ENCODE peak calls at places on chromosomes 13 and 19, in four cellular contexts. Z is AG09309, E is choroid plexus epithelial cell, A is BJ. I is an unnamed sample.

GRCh38 chr13:46961719-46962118 is 64.9 kb upstream of the HTR2A start:
- DNase-seq in Z (peak; percentile 74), E (peak; percentile 89), A (peak; percentile 41), I (peak; percentile 54)

GRCh38 chr19:31504221-31504620 is 155.0 kb upstream of the TSHZ3 start:
- DNase-seq in Z (no peak), E (no peak), A (no peak), I (no peak)

GRCh38 chr19:6890421-6890913 is 3.1 kb downstream of the ADGRE1 start:
- DNase-seq in Z (no peak), E (no peak), A (no peak), I (no peak)

GRCh38 chr19:8641908-8642547 is 11.6 kb downstream of the NFILZ start:
- DNase-seq in Z (no peak), E (peak; percentile 90), A (no peak), I (no peak)

GRCh38 chr13:47484564-47484963 is 516.5 kb downstream of the SUCLA2 start:
- DNase-seq in Z (peak; percentile 49), E (peak; percentile 83), A (no peak), I (peak; percentile 17)

GRCh38 chr13:114101831-114102520 is 30.4 kb downstream of the RASA3 start:
- DNase-seq in Z (no peak), E (no peak), A (no peak), I (no peak)

GRCh38 chr13:113497217-113497616 is 6.7 kb upstream of the DCUN1D2 start:
- DNase-seq in Z (no peak), E (peak; percentile 37), A (no peak), I (no peak)

GRCh38 chr13:113917523-113918371 is 53.9 kb upstream of the GAS6 start:
- DNase-seq in Z (no peak), E (no peak), A (no peak), I (no peak)

DNA sequence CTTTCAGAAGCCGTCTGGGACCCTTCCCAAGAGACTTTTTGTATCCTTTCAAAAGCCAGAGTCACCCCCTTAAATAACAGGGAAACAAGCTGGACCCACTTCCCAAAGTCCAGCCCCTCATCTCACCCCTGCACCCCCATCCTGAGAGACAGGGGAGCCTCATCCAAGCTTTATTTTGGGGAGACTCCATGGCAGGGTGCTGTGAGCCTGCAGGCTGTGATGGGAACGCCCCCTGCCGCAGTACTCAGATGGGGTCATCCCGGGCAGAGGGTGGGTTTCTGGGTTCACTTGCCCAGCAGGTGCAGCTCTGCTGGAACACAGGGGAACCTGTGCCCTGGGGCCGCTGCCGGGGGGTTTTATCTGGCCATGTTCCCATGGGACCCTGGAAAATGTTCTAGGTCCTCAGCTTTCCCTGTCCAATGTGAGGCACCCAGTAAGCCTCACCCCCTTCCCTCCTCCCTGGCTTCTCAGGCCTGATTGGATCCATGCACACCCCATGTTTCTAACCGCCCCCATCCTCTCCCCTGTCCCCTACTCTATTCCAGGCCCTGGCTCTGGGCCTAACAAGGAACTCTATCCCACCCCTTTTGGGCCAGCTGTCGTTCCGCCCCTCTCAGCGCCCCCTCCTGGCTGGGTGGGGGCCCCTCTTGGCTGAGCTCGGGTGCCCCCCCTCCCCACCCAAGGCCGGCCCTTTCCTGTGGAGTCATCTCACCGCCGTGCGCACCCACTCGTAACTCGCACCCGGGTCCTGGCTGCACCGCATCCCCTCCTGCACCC is 1.0 kb downstream of the HIF3A start:
- DNase-seq in Z (no peak), E (peak; percentile 82), A (no peak), I (no peak)
- TF ChIP-seq CTCF in Z (peak; percentile 2), E (peak; percentile 47), A (peak; percentile 6), I (no peak)

GRCh38 chr19:3100331-3100730 is 6.2 kb downstream of the GNA11 start:
- DNase-seq in Z (no peak), E (no peak), A (no peak), I (no peak)
- TF ChIP-seq CTCF in Z (no peak), E (no peak), A (no peak), I (no peak)

GRCh38 chr19:57106646-57107235 is 13.0 kb upstream of the USP29 start:
- DNase-seq in Z (no peak), E (no peak), A (no peak), I (no peak)
- TF ChIP-seq CTCF in Z (no peak), E (no peak), A (no peak), I (no peak)

GRCh38 chr13:26873174-26873698 is 112.7 kb upstream of the GPR12 start:
- DNase-seq in Z (no peak), E (no peak), A (no peak), I (no peak)
- TF ChIP-seq CTCF in Z (no peak), E (no peak), A (no peak), I (no peak)

GRCh38 chr13:20033486-20033885 is 75.0 kb downstream of the ZMYM2 start:
- DNase-seq in Z (no peak), E (no peak), A (no peak), I (no peak)

GRCh38 chr13:20037908-20038307 is 79.4 kb downstream of the ZMYM2 start:
- DNase-seq in Z (no peak), E (no peak), A (no peak), I (no peak)

GRCh38 chr13:20035130-20035529 is 76.6 kb downstream of the ZMYM2 start:
- DNase-seq in Z (no peak), E (peak; percentile 26), A (no peak), I (no peak)
- TF ChIP-seq CTCF in Z (no peak), E (no peak), A (no peak), I (peak; percentile 10)

GRCh38 chr13:109745702-109746101 is 40.7 kb downstream of the IRS2 start:
- DNase-seq in Z (no peak), E (no peak), A (no peak), I (no peak)

GRCh38 chr13:109741966-109742365 is 44.4 kb downstream of the IRS2 start:
- DNase-seq in Z (no peak), E (no peak), A (no peak), I (no peak)

GRCh38 chr13:109745060-109745459 is 41.3 kb downstream of the IRS2 start:
- DNase-seq in Z (no peak), E (no peak), A (no peak), I (no peak)

GRCh38 chr13:109744512-109745051 is 41.8 kb downstream of the IRS2 start:
- DNase-seq in Z (no peak), E (peak; percentile 97), A (no peak), I (no peak)

GRCh38 chr13:109743706-109744453 is 42.5 kb downstream of the IRS2 start:
- DNase-seq in Z (no peak), E (peak; percentile 89), A (peak; percentile 26), I (peak; percentile 43)
- TF ChIP-seq CTCF in Z (no peak), E (peak; percentile 33), A (no peak), I (no peak)

GRCh38 chr19:58278156-58279041 is at the start of gene ZNF8:
- DNase-seq in Z (peak; percentile 88), E (peak; percentile 98), A (peak; percentile 87), I (peak; percentile 95)
- TF ChIP-seq CTCF in Z (no peak), E (peak; percentile 14), A (no peak), I (no peak)

DNA sequence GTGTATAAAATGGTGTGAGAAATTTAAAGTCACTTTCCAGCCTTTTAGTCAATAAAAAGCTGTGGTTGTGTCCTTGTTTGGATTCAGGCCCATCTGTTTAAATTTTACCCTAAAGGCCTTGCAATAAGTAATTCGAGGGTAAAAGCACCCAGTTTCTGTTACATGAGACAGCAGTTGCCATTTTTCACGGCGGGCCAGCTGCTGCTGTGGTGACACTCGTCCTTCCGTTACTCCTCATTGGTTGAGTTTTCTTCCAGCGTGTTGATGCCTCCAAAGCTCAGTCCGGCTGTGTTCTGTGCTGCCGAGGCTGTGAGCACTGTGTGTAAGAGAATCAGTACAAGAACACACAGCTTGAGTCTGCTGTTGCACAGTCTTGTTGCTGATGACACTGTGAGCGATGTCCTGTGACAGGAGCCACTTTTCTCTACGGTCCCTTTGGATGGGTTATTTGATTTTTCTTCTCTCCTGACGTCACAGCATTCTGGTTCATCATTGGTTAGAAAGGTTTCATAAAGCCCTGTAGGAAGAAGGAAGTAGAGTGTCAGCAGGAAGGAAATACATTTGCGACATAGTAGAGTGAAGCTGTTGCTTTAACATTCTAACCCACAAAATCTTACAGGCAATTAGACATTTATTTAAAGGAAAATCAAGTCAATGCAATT is 602.5 kb upstream of the ARGLU1 start:
- DNase-seq in Z (no peak), E (no peak), A (no peak), I (no peak)
- TF ChIP-seq CTCF in Z (no peak), E (no peak), A (no peak), I (no peak)

GRCh38 chr13:108427355-108427754 is 157.8 kb downstream of the TNFSF13B start:
- DNase-seq in Z (no peak), E (no peak), A (no peak), I (no peak)

GRCh38 chr13:108428691-108429090 is 159.2 kb downstream of the TNFSF13B start:
- DNase-seq in Z (no peak), E (no peak), A (no peak), I (no peak)

GRCh38 chr13:108425056-108425455 is 155.5 kb downstream of the TNFSF13B start:
- DNase-seq in Z (no peak), E (peak; percentile 65), A (no peak), I (peak; percentile 2)

DNA sequence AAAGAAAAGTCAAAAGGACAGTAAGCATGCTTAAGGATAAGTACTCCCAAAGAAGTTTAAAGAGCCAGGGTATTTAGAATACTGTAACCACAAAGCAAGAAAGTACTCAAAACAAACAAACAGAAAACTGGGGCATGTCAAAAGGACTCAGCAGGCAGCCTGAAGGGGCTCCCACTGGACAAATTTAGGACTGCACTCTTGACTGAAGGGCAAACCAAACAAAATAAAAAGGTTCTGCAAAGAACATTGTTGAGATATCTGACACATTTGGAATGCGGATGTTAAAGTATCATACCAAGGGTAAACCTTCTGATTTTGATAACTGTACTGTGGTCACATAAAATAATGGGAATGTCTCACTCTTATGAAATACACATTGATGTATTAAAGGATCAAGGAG is 157.4 kb downstream of the TNFSF13B start:
- DNase-seq in Z (no peak), E (peak; percentile 70), A (no peak), I (no peak)
- TF ChIP-seq CTCF in Z (no peak), E (peak; percentile 34), A (no peak), I (no peak)